ENCODE peak calls at places on chromosomes 1 and 21, in four cellular contexts. W is HCT116, O is SK-N-SH, C is H1. M is an unnamed sample.
A peak's percentile ranks its signal among the peaks of the same experiment; 100 is the strongest.

GRCh38 chr1:152459596-152460528 is 45.8 kb upstream of the CRNN start:
- DNase-seq in W (peak; percentile 64), O (peak; percentile 47), C (peak; percentile 62), M (peak; percentile 65)

GRCh38 chr1:7478797-7479499 is 292.1 kb upstream of the VAMP3 start:
- DNase-seq in W (no peak), O (no peak), C (no peak), M (no peak)

GRCh38 chr1:246987083-246987690 is 20.7 kb downstream of the ZNF695 start:
- DNase-seq in W (no peak), O (no peak), C (no peak), M (no peak)

GRCh38 chr1:187374742-187375141 is 546.0 kb downstream of the PLA2G4A start:
- DNase-seq in W (no peak), O (no peak), C (no peak), M (no peak)

GRCh38 chr1:156419863-156420208 is 50.8 kb downstream of the RHBG start:
- DNase-seq in W (no peak), O (peak; percentile 84), C (peak; percentile 82), M (no peak)

GRCh38 chr1:248837045-248837793 is 805 bp upstream of the ZNF672 start:
- DNase-seq in W (no peak), O (no peak), C (no peak), M (no peak)

GRCh38 chr1:239243003-239243402 is 143.4 kb upstream of the CHRM3 start:
- DNase-seq in W (no peak), O (no peak), C (no peak), M (peak; percentile 65)

GRCh38 chr21:17451364-17451869 is 61.4 kb upstream of the CXADR start:
- DNase-seq in W (no peak), O (no peak), C (no peak), M (no peak)

GRCh38 chr1:16206547-16207317 is 5.7 kb downstream of the ARHGEF19 start:
- DNase-seq in W (peak; percentile 98), O (peak; percentile 97), C (peak; percentile 97), M (peak; percentile 94)

GRCh38 chr1:26452459-26453183 is 19.6 kb upstream of the HMGN2 start:
- DNase-seq in W (no peak), O (no peak), C (no peak), M (no peak)

GRCh38 chr1:26450906-26451305 is 18.8 kb downstream of the DHDDS start:
- DNase-seq in W (no peak), O (no peak), C (no peak), M (no peak)

GRCh38 chr1:26449868-26450267 is 17.7 kb downstream of the DHDDS start:
- DNase-seq in W (no peak), O (no peak), C (no peak), M (no peak)
- H3K36me3 ChIP-seq in W (peaks cover 15% of the 10 kb centered on the region), O (peaks cover 51% of the 10 kb centered on the region), C (peaks cover 45% of the 10 kb centered on the region), M (peaks cover 81% of the 10 kb centered on the region)

GRCh38 chr1:197911857-197912696 is 5.1 kb upstream of the LHX9 start:
- DNase-seq in W (no peak), O (peak; percentile 19), C (peak; percentile 72), M (no peak)

GRCh38 chr1:197909346-197909745 is 6.9 kb downstream of the C1orf53 start:
- DNase-seq in W (no peak), O (peak; percentile 11), C (no peak), M (no peak)

GRCh38 chr1:197912739-197913494 is 4.3 kb upstream of the LHX9 start:
- DNase-seq in W (no peak), O (peak; percentile 12), C (peak; percentile 63), M (no peak)

GRCh38 chr1:197910120-197911110 is 6.8 kb upstream of the LHX9 start:
- DNase-seq in W (no peak), O (peak; percentile 27), C (peak; percentile 53), M (no peak)

DNA sequence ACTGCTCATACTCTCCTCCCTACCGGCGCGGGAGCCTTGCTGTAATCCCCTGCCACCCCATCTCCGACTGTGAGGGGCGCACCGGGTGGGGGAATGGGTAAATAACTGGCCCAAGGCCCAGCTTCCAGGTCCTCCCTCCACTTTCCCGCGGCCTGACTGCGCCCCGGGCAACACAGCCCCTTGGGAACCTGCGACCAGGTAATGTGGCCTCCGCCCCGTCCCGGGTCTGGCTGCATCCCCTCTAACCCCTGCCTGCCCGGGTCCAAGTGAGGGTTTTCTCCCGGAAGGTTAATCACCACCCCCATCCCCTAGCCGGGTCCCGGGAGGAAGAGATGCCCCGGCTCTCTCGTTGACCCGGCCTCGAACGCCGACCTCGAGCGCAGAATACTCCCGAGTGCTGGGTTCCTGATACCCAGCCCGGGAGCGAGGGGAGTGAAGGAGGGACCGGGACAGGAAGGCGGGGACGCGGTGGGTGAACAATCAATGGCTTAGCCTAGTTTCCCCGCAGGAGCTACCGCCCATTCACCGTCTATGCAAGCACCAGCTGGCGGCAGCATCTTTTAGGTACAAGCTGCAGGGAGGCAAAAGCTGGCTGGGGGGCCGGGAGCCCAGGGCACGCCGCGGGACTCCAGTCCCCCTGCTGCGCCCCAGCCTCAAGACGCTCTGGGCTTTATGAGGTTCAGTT is 5.9 kb upstream of the LHX9 start:
- DNase-seq in W (no peak), O (peak; percentile 52), C (peak; percentile 79), M (no peak)
- H3K4me3 ChIP-seq in W (no peak overlapping the region), O (peak overlapping the region; percentile 38), C (peak overlapping the region; percentile 12), M (peak overlapping the region; percentile 22)

DNA sequence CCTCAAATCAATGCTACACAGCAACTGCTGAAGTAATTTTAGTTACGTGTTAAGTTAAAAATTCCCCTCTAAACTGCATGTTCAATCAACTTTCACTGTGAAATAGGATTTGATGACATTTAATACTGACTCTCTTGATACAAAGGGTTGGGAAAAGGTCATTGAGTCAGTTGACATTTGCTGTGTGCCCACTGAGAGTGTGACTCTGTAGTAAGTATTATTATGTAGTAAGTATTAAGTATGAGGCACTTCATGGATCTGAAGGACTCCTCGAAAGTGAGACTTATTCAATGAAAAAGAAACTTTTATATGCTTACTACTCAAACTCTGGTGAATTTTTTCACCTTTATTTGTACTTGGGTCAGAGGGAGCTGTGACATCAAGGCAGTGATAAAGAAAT is 83.1 kb upstream of the S1PR1 start:
- DNase-seq in W (no peak), O (no peak), C (no peak), M (no peak)
- TF ChIP-seq YY1 in W (no peak), O (no peak), C (no peak), M (no peak)

GRCh38 chr21:25424674-25425073 is 182.6 kb downstream of the MRPL39 start:
- DNase-seq in W (no peak), O (no peak), C (no peak), M (no peak)

GRCh38 chr21:25428537-25428936 is 178.7 kb downstream of the MRPL39 start:
- DNase-seq in W (no peak), O (no peak), C (no peak), M (no peak)

GRCh38 chr21:25427828-25428227 is 179.5 kb downstream of the MRPL39 start:
- DNase-seq in W (no peak), O (no peak), C (no peak), M (no peak)

GRCh38 chr21:25425156-25425555 is 182.1 kb downstream of the MRPL39 start:
- DNase-seq in W (no peak), O (no peak), C (no peak), M (no peak)

DNA sequence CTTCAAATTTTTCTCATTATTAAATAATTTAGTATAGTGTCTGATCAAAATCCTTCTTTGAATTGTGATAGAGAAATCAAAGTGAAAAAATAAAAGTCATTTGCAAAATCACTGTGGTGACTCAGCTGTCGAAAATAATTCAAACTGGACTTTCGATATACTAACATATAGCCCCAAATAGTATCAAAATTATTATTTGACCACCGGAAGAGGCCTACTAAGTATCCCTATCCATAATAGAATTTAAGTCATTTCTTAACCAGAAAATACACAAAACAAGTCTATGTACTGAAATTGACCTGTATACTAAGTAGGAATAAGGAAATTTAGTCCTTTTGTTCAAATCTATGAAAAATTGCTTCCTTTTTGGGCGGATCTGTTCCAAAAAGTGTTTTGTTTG is 180.7 kb downstream of the MRPL39 start:
- DNase-seq in W (no peak), O (no peak), C (no peak), M (no peak)
- H3K36me3 ChIP-seq in W (no peaks in the 10 kb centered on the region), O (no peaks in the 10 kb centered on the region), C (no peaks in the 10 kb centered on the region), M (no peaks in the 10 kb centered on the region)

GRCh38 chr1:57424231-57425027 is 569 bp upstream of the DAB1 start:
- DNase-seq in W (no peak), O (peak; percentile 75), C (peak; percentile 87), M (peak; percentile 84)
- H3K4me3 ChIP-seq in W (no peak overlapping the region), O (peak overlapping the region; percentile 70), C (peak overlapping the region; percentile 51), M (peak overlapping the region; percentile 72)